ENCODE peak calls at places on chromosomes 16 and 17, in five cellular contexts. M is neural crest cell; S is ELF-1; Z is GM04504; Y is activated CD4-positive, alpha-beta T cell treated with anti-CD3 and anti-CD28 coated beads, Interleukin-2, amount 10 ng/mL, durations not matched to agents 7 days and 5 days. X is an unnamed sample.

GRCh38 chr17:78844301-78845005 is 3.8 kb upstream of the USP36 start:
- DNase-seq in M (no peak), S (no peak), Z (no peak), Y (no peak), X (no peak)

GRCh38 chr16:88365244-88365865 is 17.4 kb upstream of the ZNF469 start:
- DNase-seq in M (no peak), S (no peak), Z (no peak), Y (no peak), X (no peak)

GRCh38 chr17:81961554-81962498 is 839 bp upstream of the NOTUM start:
- DNase-seq in M (no peak), S (peak), Z (no peak), Y (no peak), X (peak)

GRCh38 chr16:65176603-65177002 is 54.7 kb upstream of the CDH11 start:
- DNase-seq in M (no peak), S (no peak), Z (peak), Y (no peak), X (no peak)

GRCh38 chr16:73713301-73713700 is 583.3 kb upstream of the PSMD7 start:
- DNase-seq in M (no peak), S (no peak), Z (no peak), Y (no peak), X (no peak)

GRCh38 chr17:42404326-42405055 is 16.2 kb upstream of the STAT3 start:
- DNase-seq in M (no peak), S (no peak), Z (no peak), Y (no peak), X (no peak)

GRCh38 chr17:42667088-42667951 is 8.2 kb downstream of the TUBG2 start:
- DNase-seq in M (no peak), S (no peak), Z (peak), Y (no peak), X (no peak)

GRCh38 chr16:83887088-83887487 is 11.8 kb upstream of the MLYCD start:
- DNase-seq in M (no peak), S (no peak), Z (no peak), Y (no peak), X (peak)

GRCh38 chr17:2174471-2175293 is 119.8 kb downstream of the HIC1 start:
- DNase-seq in M (no peak), S (no peak), Z (peak), Y (no peak), X (peak)

GRCh38 chr17:49218941-49219913 is 8.7 kb downstream of the ABI3 start:
- DNase-seq in M (no peak), S (no peak), Z (no peak), Y (peak), X (peak)

X was measured in GM23338.